ENCODE peak calls at places on chromosomes 7 and 10, in seven cellular contexts. F is GM12878, L is mesenchymal stem cell, T is NT2/D1, E is Karpas-422, B is colonic mucosa, J is endothelial cell of umbilical vein. G is an unnamed sample.

GRCh38 chr7:100489824-100490223 is 6.1 kb downstream of the NYAP1 start:
- DNase-seq in E (peak), B (peak), F (no peak), T (peak), J (no peak), L (peak), G (peak)

GRCh38 chr7:1899201-1899600 is 229.1 kb downstream of the ELFN1 start:
- DNase-seq in F (no peak), B (no peak), E (no peak), L (no peak), T (no peak), J (no peak), G (no peak)

GRCh38 chr7:134954197-134955082 is 31.9 kb upstream of the AGBL3 start:
- DNase-seq in J (peak), T (no peak), E (peak), B (no peak), L (peak), F (peak), G (no peak)

GRCh38 chr7:145474287-145474686 is 638.4 kb upstream of the TPK1 start:
- DNase-seq in E (no peak), B (no peak), J (no peak), F (no peak), T (no peak), L (no peak), G (no peak)

GRCh38 chr10:24694086-24694485 is 29.6 kb downstream of the ARHGAP21 start:
- DNase-seq in F (no peak), T (no peak), J (no peak), L (peak), E (no peak), B (no peak), G (no peak)

GRCh38 chr10:90604636-90605035 is 253.2 kb downstream of the HTR7 start:
- DNase-seq in L (peak), T (no peak), B (no peak), F (no peak), E (no peak), J (no peak), G (no peak)

GRCh38 chr7:138632384-138632783 is 68.8 kb downstream of the SVOPL start:
- DNase-seq in E (no peak), L (no peak), J (no peak), B (no peak), F (no peak), T (no peak), G (no peak)

GRCh38 chr7:49099587-49100326 is 175.4 kb downstream of the CDC14C start:
- DNase-seq in B (no peak), J (no peak), T (no peak), E (peak), L (no peak), F (no peak), G (no peak)

GRCh38 chr7:158726277-158726807 is 21.7 kb upstream of the NCAPG2 start:
- DNase-seq in E (no peak), L (no peak), T (no peak), F (no peak), B (no peak), J (no peak), G (no peak)

GRCh38 chr10:76202777-76203176 is 771.4 kb downstream of the LRMDA start:
- DNase-seq in B (no peak), J (no peak), T (no peak), L (peak), F (no peak), E (no peak), G (no peak)

GRCh38 chr7:66267249-66267648 is 62.1 kb downstream of the TPST1 start:
- DNase-seq in B (no peak), J (no peak), L (peak), T (no peak), F (no peak), E (no peak), G (no peak)

GRCh38 chr10:76086571-76087260 is 655.3 kb downstream of the LRMDA start:
- DNase-seq in F (peak), T (no peak), B (peak), J (no peak), E (peak), L (peak), G (no peak)

GRCh38 chr7:79531116-79531515 is 77.6 kb upstream of the MAGI2 start:
- DNase-seq in B (no peak), T (no peak), E (no peak), L (no peak), J (no peak), F (no peak), G (no peak)

GRCh38 chr7:80537091-80537490 is 25.2 kb upstream of the GNAT3 start:
- DNase-seq in E (no peak), T (no peak), B (no peak), F (no peak), L (no peak), J (no peak), G (no peak)

GRCh38 chr10:25978771-25979170 is 44.7 kb downstream of the MYO3A start:
- DNase-seq in T (no peak), L (no peak), J (no peak), E (no peak), F (no peak), B (no peak), G (no peak)

GRCh38 chr7:94239661-94240234 is 154.9 kb upstream of the COL1A2 start:
- DNase-seq in T (no peak), F (no peak), L (no peak), B (no peak), E (no peak), J (peak), G (no peak)

GRCh38 chr7:113199841-113200240 is 81.5 kb upstream of the SMIM30 start:
- DNase-seq in L (no peak), F (no peak), E (no peak), B (no peak), J (no peak), T (no peak), G (no peak)

GRCh38 chr10:88557659-88558058 is 25.5 kb downstream of the RNLS start:
- DNase-seq in J (no peak), B (no peak), L (peak), E (no peak), T (no peak), F (no peak), G (no peak)

GRCh38 chr7:117362294-117362693 is 39.4 kb upstream of the WNT2 start:
- DNase-seq in T (no peak), L (no peak), F (no peak), B (no peak), E (no peak), J (no peak), G (no peak)
- H3K9ac ChIP-seq in T (no peak), L (no peak), F (no peak), B (no peak), E (no peak), J (no peak), G (no peak)

GRCh38 chr7:4880218-4880617 is 3.3 kb downstream of the RADIL start:
- DNase-seq in L (no peak), E (no peak), B (no peak), T (no peak), F (no peak), J (no peak), G (no peak)

GRCh38 chr7:4883352-4884144 is at the start of gene RADIL:
- DNase-seq in B (peak), L (peak), J (peak), E (no peak), T (peak), F (no peak), G (peak)

GRCh38 chr7:4882169-4882741 is 1.3 kb downstream of the RADIL start:
- DNase-seq in T (peak), J (peak), E (no peak), B (peak), L (peak), F (no peak), G (no peak)

GRCh38 chr7:4885317-4885807 is 1.8 kb upstream of the RADIL start:
- DNase-seq in F (no peak), E (no peak), T (no peak), B (no peak), L (no peak), J (no peak), G (no peak)

GRCh38 chr7:4882742-4883351 is 669 bp downstream of the RADIL start:
- DNase-seq in L (no peak), B (no peak), E (no peak), J (no peak), T (no peak), F (no peak), G (no peak)
- H3K9ac ChIP-seq in L (peak), B (peak), E (no peak), J (peak), T (peak), F (no peak), G (peak)

DNA sequence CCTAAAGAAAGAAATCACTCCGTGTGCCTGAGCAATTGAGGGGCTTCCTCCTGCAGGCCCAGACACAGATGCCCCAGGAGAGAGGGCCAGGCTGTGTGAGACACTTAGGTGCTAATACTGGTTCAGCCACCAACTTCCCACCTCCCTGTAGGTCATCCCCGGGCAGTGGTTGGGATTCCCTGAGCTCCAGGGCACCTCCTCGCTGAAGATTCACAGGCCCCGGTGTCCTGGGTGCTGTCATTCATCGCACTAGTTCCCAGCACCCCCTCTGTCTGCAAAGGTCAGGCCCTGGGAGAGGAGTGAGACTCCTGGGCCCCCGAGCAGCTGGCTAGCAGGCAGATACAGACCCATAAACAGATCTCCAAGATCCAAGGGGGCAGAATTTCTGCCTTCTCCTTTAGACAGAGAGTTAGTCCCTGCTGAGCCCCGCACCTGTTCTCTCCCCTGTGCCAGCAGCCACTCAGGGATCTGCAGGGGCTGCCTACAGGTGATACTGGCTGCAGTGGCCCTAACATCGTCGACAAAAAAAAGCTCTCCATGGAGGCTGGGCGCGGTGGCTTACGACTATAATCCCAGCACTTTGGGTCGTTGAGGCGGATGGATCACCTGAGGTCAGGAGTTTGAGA is 38.2 kb upstream of the GTF2I start:
- DNase-seq in F (no peak), L (no peak), T (no peak), J (no peak), E (no peak), B (no peak), G (no peak)
- H3K9ac ChIP-seq in F (no peak), L (no peak), T (no peak), J (no peak), E (no peak), B (no peak), G (no peak)

GRCh38 chr7:36736827-36737211 is 12.5 kb upstream of the AOAH start:
- DNase-seq in T (no peak), L (no peak), E (peak), F (peak), B (no peak), J (no peak), G (no peak)
- H3K9ac ChIP-seq in T (no peak), L (no peak), E (no peak), F (no peak), B (peak), J (no peak), G (no peak)

GRCh38 chr7:42493436-42494198 is 256.6 kb upstream of the GLI3 start:
- DNase-seq in B (peak), F (no peak), E (no peak), L (peak), J (peak), T (peak), G (no peak)
- H3K9ac ChIP-seq in B (no peak), F (no peak), E (no peak), L (peak), J (no peak), T (peak), G (no peak)

GRCh38 chr10:124990671-124991625 is 49.0 kb downstream of the ZRANB1 start:
- DNase-seq in E (no peak), B (no peak), F (no peak), J (no peak), T (no peak), L (no peak), G (no peak)
- H3K9ac ChIP-seq in E (no peak), B (no peak), F (no peak), J (no peak), T (no peak), L (no peak), G (no peak)

GRCh38 chr10:128046934-128047251 is 79.3 kb downstream of the MKI67 start:
- DNase-seq in E (no peak), T (no peak), J (no peak), F (no peak), B (no peak), L (no peak), G (no peak)
- H3K9ac ChIP-seq in E (peak), T (no peak), J (no peak), F (peak), B (no peak), L (no peak), G (no peak)